ENCODE peak calls at places on chromosomes 6 and 20, in four cellular contexts. Z is suprapubic skin, R is heart right ventricle, A is left ventricle myocardium inferior. D is an unnamed sample.

GRCh38 chr6:29917843-29918242 is 24.5 kb upstream of the HLA-A start:
- DNase-seq in Z (no peak), A (no peak), R (no peak), D (no peak)

GRCh38 chr20:50219520-50220086 is 29.0 kb downstream of the CEBPB start:
- DNase-seq in R (no peak), Z (no peak), A (no peak), D (no peak)

GRCh38 chr6:150767585-150768164 is 97.8 kb upstream of the MTHFD1L start:
- DNase-seq in Z (no peak), R (no peak), A (no peak), D (no peak)

GRCh38 chr20:25389381-25389857 is 1.2 kb downstream of the ABHD12 start:
- DNase-seq in R (no peak), A (no peak), Z (no peak), D (no peak)

GRCh38 chr6:159067334-159067733 is 22.5 kb upstream of the TAGAP start:
- DNase-seq in Z (no peak), R (no peak), A (no peak), D (no peak)

GRCh38 chr20:46568570-46569129 is 18.2 kb upstream of the OCSTAMP start:
- DNase-seq in R (peak; percentile 92), Z (peak; percentile 81), A (peak; percentile 87), D (peak; percentile 91)

GRCh38 chr6:20691185-20691584 is 156.9 kb downstream of the CDKAL1 start:
- DNase-seq in R (no peak), A (no peak), Z (no peak), D (no peak)

GRCh38 chr6:145850671-145851070 is 36.1 kb upstream of the FBXO30 start:
- DNase-seq in R (no peak), A (no peak), Z (no peak), D (no peak)

GRCh38 chr6:142088858-142089216 is 43.9 kb upstream of the GJE1 start:
- DNase-seq in R (no peak), Z (no peak), A (no peak), D (no peak)

GRCh38 chr20:59385461-59385860 is 85.0 kb downstream of the EDN3 start:
- DNase-seq in A (no peak), Z (no peak), R (no peak), D (no peak)

GRCh38 chr20:18548465-18548864 is 18.8 kb upstream of the SMIM26 start:
- DNase-seq in Z (no peak), R (no peak), A (no peak), D (no peak)

GRCh38 chr20:2814587-2815051 is at the start of gene C20orf141:
- DNase-seq in Z (no peak), R (no peak), A (no peak), D (peak; percentile 52)

GRCh38 chr6:35090734-35091133 is 50.4 kb downstream of the TCP11 start:
- DNase-seq in Z (no peak), R (no peak), A (no peak), D (no peak)

GRCh38 chr20:56985286-56985685 is 281.2 kb downstream of the BMP7 start:
- DNase-seq in Z (no peak), A (no peak), R (no peak), D (no peak)

GRCh38 chr20:47780990-47781389 is 4.3 kb downstream of the SULF2 start:
- DNase-seq in A (no peak), Z (no peak), R (no peak), D (no peak)

GRCh38 chr20:42482808-42483207 is 706.9 kb downstream of the PTPRT start:
- DNase-seq in Z (no peak), A (no peak), R (no peak), D (no peak)

GRCh38 chr6:116511424-116512131 is at the start of gene CALHM5:
- DNase-seq in Z (no peak), R (peak; percentile 43), A (peak; percentile 31), D (peak; percentile 45)

GRCh38 chr6:166942393-166943168 is 13.8 kb downstream of the RNASET2 start:
- DNase-seq in A (no peak), R (no peak), Z (no peak), D (no peak)

GRCh38 chr6:64807785-64808184 is 899.2 kb downstream of the EYS start:
- DNase-seq in R (no peak), Z (no peak), A (no peak), D (no peak)

GRCh38 chr6:34359438-34360158 is 32.9 kb downstream of the NUDT3 start:
- DNase-seq in R (no peak), A (no peak), Z (no peak), D (no peak)

GRCh38 chr20:31713312-31714049 is 9.2 kb downstream of the BCL2L1 start:
- DNase-seq in A (peak; percentile 84), R (peak; percentile 69), Z (peak; percentile 92), D (peak; percentile 68)

GRCh38 chr20:41048475-41049242 is 20.0 kb downstream of the TOP1 start:
- DNase-seq in R (no peak), A (no peak), Z (no peak), D (no peak)

GRCh38 chr6:149852881-149853280 is 11.3 kb downstream of the LRP11 start:
- DNase-seq in Z (no peak), R (no peak), A (no peak), D (no peak)

GRCh38 chr6:128557086-128557485 is 36.7 kb upstream of the PTPRK start:
- DNase-seq in Z (no peak), R (no peak), A (no peak), D (no peak)

GRCh38 chr20:17860306-17861197 is 108.0 kb downstream of the SNX5 start:
- DNase-seq in A (no peak), Z (no peak), R (no peak), D (no peak)

GRCh38 chr20:5002077-5002413 is 735 bp upstream of the SLC23A2 start:
- DNase-seq in R (no peak), Z (no peak), A (peak; percentile 18), D (no peak)

GRCh38 chr6:134195164-134195906 is 122.6 kb downstream of the SGK1 start:
- DNase-seq in R (no peak), A (no peak), Z (no peak), D (no peak)

GRCh38 chr20:25039697-25040437 is 18.1 kb downstream of the ACSS1 start:
- DNase-seq in A (peak; percentile 88), Z (peak; percentile 91), R (peak; percentile 83), D (peak; percentile 79)

GRCh38 chr6:22432060-22432459 is 135.2 kb upstream of the PRL start:
- DNase-seq in A (no peak), Z (no peak), R (no peak), D (no peak)

GRCh38 chr6:110401585-110402176 is 13.7 kb downstream of the DDO start:
- DNase-seq in Z (no peak), A (no peak), R (no peak), D (no peak)

GRCh38 chr6:45136495-45136894 is 191.6 kb upstream of the RUNX2 start:
- DNase-seq in A (no peak), Z (no peak), R (no peak), D (no peak)

GRCh38 chr20:47224300-47224791 is 132.2 kb downstream of the ZMYND8 start:
- DNase-seq in R (no peak), Z (no peak), A (no peak), D (no peak)

GRCh38 chr6:98848539-98849210 is 14.3 kb downstream of the POU3F2 start:
- DNase-seq in Z (no peak), R (no peak), A (no peak), D (no peak)

GRCh38 chr20:3092611-3093379 is 8.3 kb upstream of the AVP start:
- DNase-seq in R (no peak), A (no peak), Z (no peak), D (no peak)

GRCh38 chr6:165843121-165843520 is 180.1 kb upstream of the PDE10A start:
- DNase-seq in R (no peak), A (no peak), Z (no peak), D (no peak)

GRCh38 chr6:54285595-54285994 is 22.6 kb upstream of the TINAG start:
- DNase-seq in R (no peak), A (no peak), Z (no peak), D (no peak)

GRCh38 chr6:152978058-152978457 is 4.8 kb downstream of the FBXO5 start:
- DNase-seq in A (no peak), R (no peak), Z (no peak), D (no peak)

DNA sequence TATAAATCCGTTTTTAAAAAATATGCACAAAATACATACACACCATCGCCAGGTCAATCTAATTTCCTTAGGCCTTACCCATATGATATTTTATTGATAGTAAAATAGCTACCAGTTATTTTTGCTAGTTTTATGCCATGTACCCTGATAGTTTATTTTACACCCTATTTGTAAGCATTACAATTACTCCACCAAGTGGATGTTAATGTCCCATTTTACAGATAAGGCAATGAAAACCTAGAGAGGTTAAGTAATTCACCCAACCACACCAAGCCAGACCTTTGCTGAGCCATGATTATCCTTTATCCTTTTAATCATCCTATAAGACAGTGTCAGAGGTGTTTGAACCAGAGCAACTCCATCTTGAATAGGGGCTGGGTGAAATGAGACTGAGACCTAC is 86.8 kb downstream of the CBLN4 start:
- DNase-seq in R (no peak), A (no peak), Z (no peak), D (no peak)
- H3K9me3 ChIP-seq in R (no peaks in the 10 kb centered on the region), A (peaks cover 33% of the 10 kb centered on the region), Z (no peaks in the 10 kb centered on the region), D (no peaks in the 10 kb centered on the region)

GRCh38 chr6:52534363-52534762 is 42.5 kb downstream of the TRAM2 start:
- DNase-seq in A (no peak), Z (no peak), R (no peak), D (no peak)

GRCh38 chr6:52533491-52533890 is 43.4 kb downstream of the TRAM2 start:
- DNase-seq in A (no peak), Z (no peak), R (no peak), D (no peak)

GRCh38 chr6:52536424-52536916 is 40.4 kb downstream of the TRAM2 start:
- DNase-seq in Z (no peak), R (no peak), A (no peak), D (no peak)

GRCh38 chr6:52535711-52536423 is 41.0 kb downstream of the TRAM2 start:
- DNase-seq in A (no peak), R (no peak), Z (no peak), D (no peak)

GRCh38 chr6:52534966-52535390 is 41.9 kb downstream of the TRAM2 start:
- DNase-seq in Z (no peak), R (no peak), A (no peak), D (no peak)
- H3K4me1 ChIP-seq in Z (peaks cover 33% of the 10 kb centered on the region), R (peaks cover 27% of the 10 kb centered on the region), A (peaks cover 49% of the 10 kb centered on the region), D (peaks cover 19% of the 10 kb centered on the region)

DNA sequence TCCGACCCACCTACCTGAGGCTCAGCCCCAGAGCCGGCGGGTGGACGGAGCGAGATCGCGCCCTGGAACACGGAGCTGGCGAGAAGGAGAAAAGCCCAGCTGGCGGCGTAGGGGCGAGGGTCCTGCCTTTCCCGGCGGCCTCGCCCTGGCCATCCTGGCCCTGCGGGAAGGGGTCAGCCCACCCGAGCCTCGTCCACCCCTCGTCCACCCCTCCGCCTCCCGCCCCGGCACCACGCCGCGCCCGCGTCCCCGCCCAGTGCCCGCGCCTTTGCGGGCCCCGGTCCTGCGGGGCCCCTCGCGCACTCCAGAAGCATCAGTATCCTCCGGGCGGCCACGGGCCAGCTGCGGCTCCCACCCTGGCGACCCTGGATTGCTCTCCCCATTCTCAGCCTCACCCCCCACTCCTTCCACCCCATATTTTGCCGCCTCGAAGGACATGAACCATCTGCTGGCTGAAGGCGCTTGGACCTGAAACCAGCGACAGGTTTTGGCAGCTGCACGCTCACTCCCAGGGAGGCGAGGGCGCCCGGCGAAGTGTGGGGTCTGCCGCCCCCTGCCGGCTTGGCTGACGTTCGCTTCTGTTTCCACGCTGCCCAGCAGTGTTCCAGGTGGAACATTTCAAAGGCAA is 65.1 kb downstream of the PLG start:
- DNase-seq in R (peak; percentile 57), A (peak; percentile 57), Z (peak; percentile 67), D (peak; percentile 82)
- TF ChIP-seq CTCF in R (peak; percentile 77), A (peak; percentile 75), Z (no peak), D (peak; percentile 81)

GRCh38 chr6:164795091-164795490 is 514.3 kb downstream of the C6orf118 start:
- DNase-seq in Z (no peak), R (no peak), A (no peak), D (no peak)

GRCh38 chr6:164791498-164791897 is 517.9 kb downstream of the C6orf118 start:
- DNase-seq in Z (no peak), A (no peak), R (no peak), D (no peak)
- H3K9me3 ChIP-seq in Z (no peaks in the 10 kb centered on the region), A (no peaks in the 10 kb centered on the region), R (no peaks in the 10 kb centered on the region), D (no peaks in the 10 kb centered on the region)